ENCODE peak calls at places on chromosomes 13 and 19, in seven cellular contexts. K is right lobe of liver, Q is GM23338, L is tibial artery, G is upper lobe of left lung, F is cardiac muscle cell, E is psoas muscle. H is an unnamed sample.

GRCh38 chr13:47119568-47120080 is 222.8 kb upstream of the HTR2A start:
- DNase-seq in K (no peak), Q (no peak), L (no peak), G (no peak), F (no peak), E (no peak), H (no peak)

GRCh38 chr19:50224986-50225747 is 21.7 kb downstream of the MYH14 start:
- DNase-seq in K (no peak), Q (no peak), L (no peak), G (no peak), F (no peak), E (no peak), H (no peak)

GRCh38 chr19:38730731-38731589 is 13.3 kb downstream of the CAPN12 start:
- DNase-seq in K (peak; percentile 52), Q (no peak), L (peak; percentile 62), G (no peak), F (no peak), E (no peak), H (peak; percentile 68)

GRCh38 chr19:12994701-12995595 is at the start of gene NFIX:
- DNase-seq in K (peak; percentile 77), Q (peak; percentile 60), L (peak; percentile 86), G (peak; percentile 95), F (peak; percentile 80), E (peak; percentile 89), H (peak; percentile 92)

GRCh38 chr19:56174550-56174949 is 1.3 kb upstream of the GALP start:
- DNase-seq in K (no peak), Q (no peak), L (no peak), G (no peak), F (no peak), E (no peak), H (peak; percentile 33)

GRCh38 chr13:21218351-21219043 is 42.0 kb downstream of the MRPL57 start:
- DNase-seq in K (no peak), Q (no peak), L (no peak), G (no peak), F (no peak), E (no peak), H (no peak)

GRCh38 chr13:33006646-33007045 is 9.6 kb upstream of the KL start:
- DNase-seq in K (no peak), Q (no peak), L (no peak), G (no peak), F (no peak), E (no peak), H (no peak)

GRCh38 chr19:35903550-35904179 is 1.3 kb downstream of the HCST start:
- DNase-seq in K (peak; percentile 73), Q (peak; percentile 95), L (peak; percentile 86), G (peak; percentile 94), F (peak; percentile 65), E (peak; percentile 85), H (peak; percentile 93)

GRCh38 chr13:107099661-107100060 is 531.7 kb upstream of the ARGLU1 start:
- DNase-seq in K (no peak), Q (no peak), L (no peak), G (no peak), F (no peak), E (no peak), H (no peak)

GRCh38 chr13:79810671-79811070 is 329.7 kb downstream of the NDFIP2 start:
- DNase-seq in K (no peak), Q (peak; percentile 72), L (no peak), G (no peak), F (peak; percentile 68), E (no peak), H (no peak)

GRCh38 chr19:33093420-33094210 is 12.6 kb downstream of the GPATCH1 start:
- DNase-seq in K (no peak), Q (no peak), L (no peak), G (no peak), F (no peak), E (no peak), H (no peak)

GRCh38 chr13:77774181-77774580 is 76.7 kb downstream of the SLAIN1 start:
- DNase-seq in K (no peak), Q (no peak), L (no peak), G (no peak), F (no peak), E (no peak), H (no peak)

GRCh38 chr13:27966641-27967202 is 2.4 kb downstream of the CDX2 start:
- DNase-seq in K (no peak), Q (peak; percentile 82), L (no peak), G (no peak), F (no peak), E (no peak), H (no peak)

GRCh38 chr19:30070970-30071632 is 129.1 kb downstream of the URI1 start:
- DNase-seq in K (peak; percentile 24), Q (no peak), L (peak; percentile 48), G (peak; percentile 64), F (no peak), E (peak; percentile 28), H (no peak)

GRCh38 chr13:95153647-95154405 is 147.4 kb downstream of the ABCC4 start:
- DNase-seq in K (no peak), Q (peak; percentile 41), L (no peak), G (no peak), F (no peak), E (no peak), H (no peak)

GRCh38 chr13:37270206-37271001 is 164.9 kb upstream of the CSNK1A1L start:
- DNase-seq in K (no peak), Q (peak; percentile 21), L (no peak), G (no peak), F (no peak), E (no peak), H (no peak)

GRCh38 chr13:111584101-111584500 is 263.7 kb downstream of the TEX29 start:
- DNase-seq in K (peak; percentile 22), Q (no peak), L (no peak), G (peak; percentile 58), F (no peak), E (no peak), H (peak; percentile 48)
- H3K4me3 ChIP-seq in K (no peak overlapping the region), Q (no peak overlapping the region), L (no peak overlapping the region), G (no peak overlapping the region), F (no peak overlapping the region), E (no peak overlapping the region), H (no peak overlapping the region)

DNA sequence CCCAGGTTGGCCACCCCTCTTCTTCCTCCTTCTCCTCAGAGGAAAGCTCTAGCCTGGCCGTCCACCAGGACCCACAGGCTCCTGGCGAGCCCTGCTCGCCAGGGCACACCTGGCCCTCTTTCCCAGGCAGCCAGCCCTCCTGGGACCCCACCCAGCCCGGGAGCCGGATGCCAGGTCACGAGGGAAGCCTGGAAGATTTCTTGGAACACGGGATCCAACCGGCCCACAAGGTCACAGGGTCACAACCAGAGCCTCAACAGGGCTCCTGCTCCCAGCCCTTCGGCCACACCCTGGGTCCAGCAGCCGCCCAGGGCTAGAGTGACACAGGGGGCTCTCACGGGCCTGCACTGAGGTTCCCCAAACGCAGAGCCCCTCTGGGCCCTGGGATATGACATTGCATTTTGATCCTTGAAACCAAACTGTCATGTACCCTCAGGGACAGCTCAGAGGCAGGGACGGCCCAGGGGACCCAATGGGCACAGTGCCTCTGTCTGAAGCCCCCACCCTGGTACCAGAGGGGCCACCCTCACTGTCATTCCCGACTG is 5.5 kb downstream of the MKNK2 start:
- DNase-seq in K (no peak), Q (no peak), L (no peak), G (peak; percentile 74), F (no peak), E (peak; percentile 84), H (peak; percentile 53)
- H3K4me1 ChIP-seq in K (peaks cover 81% of the 10 kb centered on the region), Q (peaks cover 15% of the 10 kb centered on the region), L (peaks cover 16% of the 10 kb centered on the region), G (peaks cover 90% of the 10 kb centered on the region), F (peaks cover 28% of the 10 kb centered on the region), E (peaks cover 86% of the 10 kb centered on the region), H (no peaks in the 10 kb centered on the region)

GRCh38 chr19:31316201-31316951 is 32.9 kb downstream of the TSHZ3 start:
- DNase-seq in K (no peak), Q (peak; percentile 59), L (no peak), G (no peak), F (no peak), E (no peak), H (no peak)

GRCh38 chr19:31315621-31316011 is 33.6 kb downstream of the TSHZ3 start:
- DNase-seq in K (no peak), Q (no peak), L (no peak), G (no peak), F (no peak), E (no peak), H (no peak)

GRCh38 chr19:31317542-31317941 is 31.7 kb downstream of the TSHZ3 start:
- DNase-seq in K (no peak), Q (peak; percentile 39), L (no peak), G (peak; percentile 14), F (no peak), E (no peak), H (no peak)

GRCh38 chr19:31318790-31319189 is 30.4 kb downstream of the TSHZ3 start:
- DNase-seq in K (no peak), Q (peak; percentile 41), L (no peak), G (no peak), F (peak; percentile 20), E (no peak), H (no peak)

GRCh38 chr19:31317098-31317497 is 32.1 kb downstream of the TSHZ3 start:
- DNase-seq in K (no peak), Q (no peak), L (no peak), G (peak; percentile 36), F (no peak), E (no peak), H (no peak)
- H3K27me3 ChIP-seq in K (no peaks in the 10 kb centered on the region), Q (no peaks in the 10 kb centered on the region), L (no peaks in the 10 kb centered on the region), G (no peaks in the 10 kb centered on the region), F (peaks cover 16% of the 10 kb centered on the region), E (no peaks in the 10 kb centered on the region), H (no peaks in the 10 kb centered on the region)

DNA sequence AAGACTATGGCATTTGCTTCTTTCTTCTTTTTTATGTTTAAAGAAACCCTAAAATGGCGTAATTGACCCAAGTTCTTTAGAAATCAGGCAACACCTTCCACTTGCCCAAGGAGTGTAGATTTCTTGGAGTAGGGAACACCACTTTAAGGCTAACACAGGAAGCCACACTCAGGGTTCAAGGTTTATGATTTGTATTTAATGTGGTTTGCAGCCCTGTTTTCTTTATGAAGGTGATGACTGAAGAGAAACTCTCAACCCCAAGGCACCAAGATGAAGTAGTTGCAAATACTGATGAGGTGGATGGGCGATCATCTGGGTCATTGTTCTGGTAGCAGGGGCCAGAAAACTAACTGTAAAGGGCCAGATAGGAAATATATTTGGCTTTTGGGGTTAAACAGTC is 101.1 kb downstream of the DLEU7 start:
- DNase-seq in K (no peak), Q (no peak), L (no peak), G (no peak), F (no peak), E (no peak), H (no peak)
- H3K4me3 ChIP-seq in K (no peak overlapping the region), Q (no peak overlapping the region), L (no peak overlapping the region), G (no peak overlapping the region), F (no peak overlapping the region), E (no peak overlapping the region), H (no peak overlapping the region)

GRCh38 chr19:7067716-7068115 is 1.8 kb upstream of the ZNF557 start:
- DNase-seq in K (no peak), Q (no peak), L (no peak), G (no peak), F (no peak), E (no peak), H (no peak)
- H3K4me1 ChIP-seq in K (peaks cover 6% of the 10 kb centered on the region), Q (no peaks in the 10 kb centered on the region), L (no peaks in the 10 kb centered on the region), G (peaks cover 17% of the 10 kb centered on the region), F (no peaks in the 10 kb centered on the region), E (peaks cover 7% of the 10 kb centered on the region), H (no peaks in the 10 kb centered on the region)